ENCODE peak calls at places on chromosomes 16 and 17, in nine cellular contexts. One of them, this sample, is unnamed.

GRCh38 chr17:3012926-3013581 is 50.4 kb downstream of the OR1D5 start:
- DNase-seq in AG10803: peak
- DNase-seq in mesothelial cell of epicardium: peak
- DNase-seq in stimulated activated CD8-positive, alpha-beta memory T cell treated with anti-CD3 and anti-CD28 coated beads, Interleukin-7, amount 100 ng/mL, for 24 hours: peak
- DNase-seq in DMS 273 treated with DMSO at 0.1 percent for 48 hours: no peak
- DNase-seq in HT1080: peak
- DNase-seq in activated naive CD4-positive, alpha-beta T cell treated with anti-CD3 and anti-CD28 coated beads, Interleukin-2, amount 10 ng/mL, durations not matched to agents 7 days and 5 days: peak
- DNase-seq in iPS-NIHi11: peak
- DNase-seq in HuH-7.5: peak
- DNase-seq in this sample: no peak

GRCh38 chr17:78366109-78366848 is 6.4 kb upstream of the SOCS3 start:
- DNase-seq in AG10803: no peak
- DNase-seq in HT1080: no peak
- DNase-seq in iPS-NIHi11: no peak
- DNase-seq in HuH-7.5: no peak
- DNase-seq in DMS 273 treated with DMSO at 0.1 percent for 48 hours: no peak
- DNase-seq in activated naive CD4-positive, alpha-beta T cell treated with anti-CD3 and anti-CD28 coated beads, Interleukin-2, amount 10 ng/mL, durations not matched to agents 7 days and 5 days: no peak
- DNase-seq in mesothelial cell of epicardium: no peak
- DNase-seq in stimulated activated CD8-positive, alpha-beta memory T cell treated with anti-CD3 and anti-CD28 coated beads, Interleukin-7, amount 100 ng/mL, for 24 hours: no peak
- DNase-seq in this sample: no peak

GRCh38 chr17:62637809-62638208 is 10.3 kb downstream of the MRC2 start:
- DNase-seq in HT1080: no peak
- DNase-seq in iPS-NIHi11: no peak
- DNase-seq in activated naive CD4-positive, alpha-beta T cell treated with anti-CD3 and anti-CD28 coated beads, Interleukin-2, amount 10 ng/mL, durations not matched to agents 7 days and 5 days: no peak
- DNase-seq in stimulated activated CD8-positive, alpha-beta memory T cell treated with anti-CD3 and anti-CD28 coated beads, Interleukin-7, amount 100 ng/mL, for 24 hours: no peak
- DNase-seq in mesothelial cell of epicardium: no peak
- DNase-seq in AG10803: no peak
- DNase-seq in HuH-7.5: no peak
- DNase-seq in DMS 273 treated with DMSO at 0.1 percent for 48 hours: no peak
- DNase-seq in this sample: no peak

GRCh38 chr17:64185101-64185500 is 55.2 kb upstream of the ERN1 start:
- DNase-seq in AG10803: no peak
- DNase-seq in activated naive CD4-positive, alpha-beta T cell treated with anti-CD3 and anti-CD28 coated beads, Interleukin-2, amount 10 ng/mL, durations not matched to agents 7 days and 5 days: no peak
- DNase-seq in HuH-7.5: no peak
- DNase-seq in stimulated activated CD8-positive, alpha-beta memory T cell treated with anti-CD3 and anti-CD28 coated beads, Interleukin-7, amount 100 ng/mL, for 24 hours: no peak
- DNase-seq in DMS 273 treated with DMSO at 0.1 percent for 48 hours: no peak
- DNase-seq in HT1080: no peak
- DNase-seq in iPS-NIHi11: no peak
- DNase-seq in mesothelial cell of epicardium: no peak
- DNase-seq in this sample: no peak

GRCh38 chr17:75081611-75082540 is 5.9 kb upstream of the SLC16A5 start:
- DNase-seq in HT1080: no peak
- DNase-seq in AG10803: no peak
- DNase-seq in iPS-NIHi11: no peak
- DNase-seq in HuH-7.5: no peak
- DNase-seq in mesothelial cell of epicardium: no peak
- DNase-seq in activated naive CD4-positive, alpha-beta T cell treated with anti-CD3 and anti-CD28 coated beads, Interleukin-2, amount 10 ng/mL, durations not matched to agents 7 days and 5 days: no peak
- DNase-seq in DMS 273 treated with DMSO at 0.1 percent for 48 hours: no peak
- DNase-seq in stimulated activated CD8-positive, alpha-beta memory T cell treated with anti-CD3 and anti-CD28 coated beads, Interleukin-7, amount 100 ng/mL, for 24 hours: no peak
- DNase-seq in this sample: no peak

GRCh38 chr16:9447195-9447551 is 355.7 kb downstream of the HAPSTR1 start:
- DNase-seq in AG10803: no peak
- DNase-seq in HT1080: no peak
- DNase-seq in HuH-7.5: no peak
- DNase-seq in mesothelial cell of epicardium: no peak
- DNase-seq in stimulated activated CD8-positive, alpha-beta memory T cell treated with anti-CD3 and anti-CD28 coated beads, Interleukin-7, amount 100 ng/mL, for 24 hours: no peak
- DNase-seq in activated naive CD4-positive, alpha-beta T cell treated with anti-CD3 and anti-CD28 coated beads, Interleukin-2, amount 10 ng/mL, durations not matched to agents 7 days and 5 days: no peak
- DNase-seq in DMS 273 treated with DMSO at 0.1 percent for 48 hours: no peak
- DNase-seq in iPS-NIHi11: no peak
- DNase-seq in this sample: no peak

GRCh38 chr17:33057564-33057963 is 65.9 kb downstream of the SPACA3 start:
- DNase-seq in HuH-7.5: no peak
- DNase-seq in AG10803: no peak
- DNase-seq in HT1080: peak
- DNase-seq in DMS 273 treated with DMSO at 0.1 percent for 48 hours: no peak
- DNase-seq in iPS-NIHi11: no peak
- DNase-seq in activated naive CD4-positive, alpha-beta T cell treated with anti-CD3 and anti-CD28 coated beads, Interleukin-2, amount 10 ng/mL, durations not matched to agents 7 days and 5 days: no peak
- DNase-seq in mesothelial cell of epicardium: no peak
- DNase-seq in stimulated activated CD8-positive, alpha-beta memory T cell treated with anti-CD3 and anti-CD28 coated beads, Interleukin-7, amount 100 ng/mL, for 24 hours: no peak
- DNase-seq in this sample: no peak

GRCh38 chr17:82215095-82215971 is 2.7 kb upstream of the CCDC57 start:
- DNase-seq in activated naive CD4-positive, alpha-beta T cell treated with anti-CD3 and anti-CD28 coated beads, Interleukin-2, amount 10 ng/mL, durations not matched to agents 7 days and 5 days: no peak
- DNase-seq in stimulated activated CD8-positive, alpha-beta memory T cell treated with anti-CD3 and anti-CD28 coated beads, Interleukin-7, amount 100 ng/mL, for 24 hours: no peak
- DNase-seq in DMS 273 treated with DMSO at 0.1 percent for 48 hours: no peak
- DNase-seq in mesothelial cell of epicardium: no peak
- DNase-seq in HuH-7.5: no peak
- DNase-seq in HT1080: no peak
- DNase-seq in iPS-NIHi11: peak
- DNase-seq in AG10803: peak
- DNase-seq in this sample: no peak

GRCh38 chr17:81436294-81436849 is 41.1 kb downstream of the BAHCC1 start:
- DNase-seq in stimulated activated CD8-positive, alpha-beta memory T cell treated with anti-CD3 and anti-CD28 coated beads, Interleukin-7, amount 100 ng/mL, for 24 hours: no peak
- DNase-seq in mesothelial cell of epicardium: no peak
- DNase-seq in HT1080: no peak
- DNase-seq in HuH-7.5: no peak
- DNase-seq in DMS 273 treated with DMSO at 0.1 percent for 48 hours: peak
- DNase-seq in activated naive CD4-positive, alpha-beta T cell treated with anti-CD3 and anti-CD28 coated beads, Interleukin-2, amount 10 ng/mL, durations not matched to agents 7 days and 5 days: no peak
- DNase-seq in AG10803: peak
- DNase-seq in iPS-NIHi11: no peak
- DNase-seq in this sample: no peak

GRCh38 chr16:9546438-9546786 is 455.0 kb downstream of the HAPSTR1 start:
- DNase-seq in HT1080: no peak
- DNase-seq in AG10803: no peak
- DNase-seq in DMS 273 treated with DMSO at 0.1 percent for 48 hours: no peak
- DNase-seq in activated naive CD4-positive, alpha-beta T cell treated with anti-CD3 and anti-CD28 coated beads, Interleukin-2, amount 10 ng/mL, durations not matched to agents 7 days and 5 days: no peak
- DNase-seq in iPS-NIHi11: no peak
- DNase-seq in HuH-7.5: no peak
- DNase-seq in mesothelial cell of epicardium: no peak
- DNase-seq in stimulated activated CD8-positive, alpha-beta memory T cell treated with anti-CD3 and anti-CD28 coated beads, Interleukin-7, amount 100 ng/mL, for 24 hours: no peak
- DNase-seq in this sample: no peak

GRCh38 chr16:4776141-4776705 is 9.3 kb upstream of the ZNF500 start:
- DNase-seq in activated naive CD4-positive, alpha-beta T cell treated with anti-CD3 and anti-CD28 coated beads, Interleukin-2, amount 10 ng/mL, durations not matched to agents 7 days and 5 days: no peak
- DNase-seq in iPS-NIHi11: no peak
- DNase-seq in stimulated activated CD8-positive, alpha-beta memory T cell treated with anti-CD3 and anti-CD28 coated beads, Interleukin-7, amount 100 ng/mL, for 24 hours: no peak
- DNase-seq in DMS 273 treated with DMSO at 0.1 percent for 48 hours: no peak
- DNase-seq in AG10803: no peak
- DNase-seq in mesothelial cell of epicardium: no peak
- DNase-seq in HuH-7.5: no peak
- DNase-seq in HT1080: no peak
- DNase-seq in this sample: no peak

GRCh38 chr17:9307313-9307998 is 268.2 kb downstream of the STX8 start:
- DNase-seq in HuH-7.5: no peak
- DNase-seq in DMS 273 treated with DMSO at 0.1 percent for 48 hours: no peak
- DNase-seq in HT1080: peak
- DNase-seq in mesothelial cell of epicardium: no peak
- DNase-seq in stimulated activated CD8-positive, alpha-beta memory T cell treated with anti-CD3 and anti-CD28 coated beads, Interleukin-7, amount 100 ng/mL, for 24 hours: no peak
- DNase-seq in iPS-NIHi11: no peak
- DNase-seq in AG10803: peak
- DNase-seq in activated naive CD4-positive, alpha-beta T cell treated with anti-CD3 and anti-CD28 coated beads, Interleukin-2, amount 10 ng/mL, durations not matched to agents 7 days and 5 days: no peak
- DNase-seq in this sample: no peak

GRCh38 chr17:14510136-14510535 is 209.3 kb downstream of the HS3ST3B1 start:
- DNase-seq in AG10803: peak
- DNase-seq in iPS-NIHi11: no peak
- DNase-seq in mesothelial cell of epicardium: no peak
- DNase-seq in activated naive CD4-positive, alpha-beta T cell treated with anti-CD3 and anti-CD28 coated beads, Interleukin-2, amount 10 ng/mL, durations not matched to agents 7 days and 5 days: no peak
- DNase-seq in DMS 273 treated with DMSO at 0.1 percent for 48 hours: no peak
- DNase-seq in HuH-7.5: no peak
- DNase-seq in HT1080: no peak
- DNase-seq in stimulated activated CD8-positive, alpha-beta memory T cell treated with anti-CD3 and anti-CD28 coated beads, Interleukin-7, amount 100 ng/mL, for 24 hours: no peak
- DNase-seq in this sample: no peak

GRCh38 chr16:77657016-77657415 is 65.3 kb upstream of the NUDT7 start:
- DNase-seq in activated naive CD4-positive, alpha-beta T cell treated with anti-CD3 and anti-CD28 coated beads, Interleukin-2, amount 10 ng/mL, durations not matched to agents 7 days and 5 days: no peak
- DNase-seq in stimulated activated CD8-positive, alpha-beta memory T cell treated with anti-CD3 and anti-CD28 coated beads, Interleukin-7, amount 100 ng/mL, for 24 hours: no peak
- DNase-seq in HT1080: peak
- DNase-seq in AG10803: peak
- DNase-seq in mesothelial cell of epicardium: no peak
- DNase-seq in DMS 273 treated with DMSO at 0.1 percent for 48 hours: no peak
- DNase-seq in HuH-7.5: peak
- DNase-seq in iPS-NIHi11: peak
- DNase-seq in this sample: no peak

GRCh38 chr17:62100050-62100449 is 35.0 kb upstream of the MED13 start:
- DNase-seq in DMS 273 treated with DMSO at 0.1 percent for 48 hours: no peak
- DNase-seq in HT1080: no peak
- DNase-seq in iPS-NIHi11: no peak
- DNase-seq in stimulated activated CD8-positive, alpha-beta memory T cell treated with anti-CD3 and anti-CD28 coated beads, Interleukin-7, amount 100 ng/mL, for 24 hours: no peak
- DNase-seq in AG10803: no peak
- DNase-seq in mesothelial cell of epicardium: no peak
- DNase-seq in activated naive CD4-positive, alpha-beta T cell treated with anti-CD3 and anti-CD28 coated beads, Interleukin-2, amount 10 ng/mL, durations not matched to agents 7 days and 5 days: no peak
- DNase-seq in HuH-7.5: no peak
- DNase-seq in this sample: no peak

GRCh38 chr16:17358350-17358749 is 112.4 kb downstream of the XYLT1 start:
- DNase-seq in HuH-7.5: no peak
- DNase-seq in activated naive CD4-positive, alpha-beta T cell treated with anti-CD3 and anti-CD28 coated beads, Interleukin-2, amount 10 ng/mL, durations not matched to agents 7 days and 5 days: no peak
- DNase-seq in HT1080: no peak
- DNase-seq in DMS 273 treated with DMSO at 0.1 percent for 48 hours: no peak
- DNase-seq in mesothelial cell of epicardium: no peak
- DNase-seq in AG10803: no peak
- DNase-seq in stimulated activated CD8-positive, alpha-beta memory T cell treated with anti-CD3 and anti-CD28 coated beads, Interleukin-7, amount 100 ng/mL, for 24 hours: no peak
- DNase-seq in iPS-NIHi11: no peak
- DNase-seq in this sample: no peak

GRCh38 chr16:25367773-25368172 is 110.1 kb upstream of the ZKSCAN2 start:
- DNase-seq in HT1080: no peak
- DNase-seq in DMS 273 treated with DMSO at 0.1 percent for 48 hours: no peak
- DNase-seq in HuH-7.5: no peak
- DNase-seq in AG10803: no peak
- DNase-seq in activated naive CD4-positive, alpha-beta T cell treated with anti-CD3 and anti-CD28 coated beads, Interleukin-2, amount 10 ng/mL, durations not matched to agents 7 days and 5 days: no peak
- DNase-seq in mesothelial cell of epicardium: no peak
- DNase-seq in stimulated activated CD8-positive, alpha-beta memory T cell treated with anti-CD3 and anti-CD28 coated beads, Interleukin-7, amount 100 ng/mL, for 24 hours: no peak
- DNase-seq in iPS-NIHi11: no peak
- DNase-seq in this sample: no peak

GRCh38 chr17:31530391-31530990 is 139.0 kb downstream of the RAB11FIP4 start:
- DNase-seq in DMS 273 treated with DMSO at 0.1 percent for 48 hours: no peak
- DNase-seq in iPS-NIHi11: no peak
- DNase-seq in HuH-7.5: no peak
- DNase-seq in AG10803: no peak
- DNase-seq in HT1080: no peak
- DNase-seq in activated naive CD4-positive, alpha-beta T cell treated with anti-CD3 and anti-CD28 coated beads, Interleukin-2, amount 10 ng/mL, durations not matched to agents 7 days and 5 days: no peak
- DNase-seq in mesothelial cell of epicardium: no peak
- DNase-seq in stimulated activated CD8-positive, alpha-beta memory T cell treated with anti-CD3 and anti-CD28 coated beads, Interleukin-7, amount 100 ng/mL, for 24 hours: no peak
- DNase-seq in this sample: no peak

GRCh38 chr17:76376318-76377133 is 7.9 kb upstream of the SPHK1 start:
- DNase-seq in AG10803: no peak
- DNase-seq in HuH-7.5: peak
- DNase-seq in iPS-NIHi11: no peak
- DNase-seq in stimulated activated CD8-positive, alpha-beta memory T cell treated with anti-CD3 and anti-CD28 coated beads, Interleukin-7, amount 100 ng/mL, for 24 hours: no peak
- DNase-seq in HT1080: no peak
- DNase-seq in activated naive CD4-positive, alpha-beta T cell treated with anti-CD3 and anti-CD28 coated beads, Interleukin-2, amount 10 ng/mL, durations not matched to agents 7 days and 5 days: no peak
- DNase-seq in mesothelial cell of epicardium: no peak
- DNase-seq in DMS 273 treated with DMSO at 0.1 percent for 48 hours: no peak
- DNase-seq in this sample: no peak

GRCh38 chr16:47503936-47504335 is 42.8 kb downstream of the PHKB start:
- DNase-seq in mesothelial cell of epicardium: no peak
- DNase-seq in activated naive CD4-positive, alpha-beta T cell treated with anti-CD3 and anti-CD28 coated beads, Interleukin-2, amount 10 ng/mL, durations not matched to agents 7 days and 5 days: no peak
- DNase-seq in stimulated activated CD8-positive, alpha-beta memory T cell treated with anti-CD3 and anti-CD28 coated beads, Interleukin-7, amount 100 ng/mL, for 24 hours: no peak
- DNase-seq in HuH-7.5: no peak
- DNase-seq in HT1080: peak
- DNase-seq in iPS-NIHi11: no peak
- DNase-seq in DMS 273 treated with DMSO at 0.1 percent for 48 hours: no peak
- DNase-seq in AG10803: no peak
- DNase-seq in this sample: no peak

GRCh38 chr17:10579270-10579669 is 29.8 kb upstream of the MYH2 start:
- DNase-seq in iPS-NIHi11: no peak
- DNase-seq in AG10803: peak
- DNase-seq in HuH-7.5: no peak
- DNase-seq in DMS 273 treated with DMSO at 0.1 percent for 48 hours: no peak
- DNase-seq in stimulated activated CD8-positive, alpha-beta memory T cell treated with anti-CD3 and anti-CD28 coated beads, Interleukin-7, amount 100 ng/mL, for 24 hours: no peak
- DNase-seq in activated naive CD4-positive, alpha-beta T cell treated with anti-CD3 and anti-CD28 coated beads, Interleukin-2, amount 10 ng/mL, durations not matched to agents 7 days and 5 days: no peak
- DNase-seq in HT1080: no peak
- DNase-seq in mesothelial cell of epicardium: no peak
- DNase-seq in this sample: no peak

GRCh38 chr17:74134991-74135390 is 68.5 kb upstream of the RPL38 start:
- DNase-seq in mesothelial cell of epicardium: no peak
- DNase-seq in DMS 273 treated with DMSO at 0.1 percent for 48 hours: no peak
- DNase-seq in activated naive CD4-positive, alpha-beta T cell treated with anti-CD3 and anti-CD28 coated beads, Interleukin-2, amount 10 ng/mL, durations not matched to agents 7 days and 5 days: no peak
- DNase-seq in iPS-NIHi11: no peak
- DNase-seq in HT1080: no peak
- DNase-seq in HuH-7.5: no peak
- DNase-seq in stimulated activated CD8-positive, alpha-beta memory T cell treated with anti-CD3 and anti-CD28 coated beads, Interleukin-7, amount 100 ng/mL, for 24 hours: no peak
- DNase-seq in AG10803: no peak
- DNase-seq in this sample: no peak

GRCh38 chr17:67658265-67658664 is 59.5 kb upstream of the NOL11 start:
- DNase-seq in DMS 273 treated with DMSO at 0.1 percent for 48 hours: no peak
- DNase-seq in mesothelial cell of epicardium: no peak
- DNase-seq in iPS-NIHi11: no peak
- DNase-seq in activated naive CD4-positive, alpha-beta T cell treated with anti-CD3 and anti-CD28 coated beads, Interleukin-2, amount 10 ng/mL, durations not matched to agents 7 days and 5 days: no peak
- DNase-seq in HuH-7.5: no peak
- DNase-seq in HT1080: no peak
- DNase-seq in stimulated activated CD8-positive, alpha-beta memory T cell treated with anti-CD3 and anti-CD28 coated beads, Interleukin-7, amount 100 ng/mL, for 24 hours: no peak
- DNase-seq in AG10803: no peak
- DNase-seq in this sample: no peak

GRCh38 chr17:60597297-60597696 is 2.7 kb upstream of the PPM1D start:
- DNase-seq in AG10803: no peak
- DNase-seq in HT1080: no peak
- DNase-seq in iPS-NIHi11: no peak
- DNase-seq in stimulated activated CD8-positive, alpha-beta memory T cell treated with anti-CD3 and anti-CD28 coated beads, Interleukin-7, amount 100 ng/mL, for 24 hours: no peak
- DNase-seq in HuH-7.5: no peak
- DNase-seq in mesothelial cell of epicardium: no peak
- DNase-seq in DMS 273 treated with DMSO at 0.1 percent for 48 hours: no peak
- DNase-seq in activated naive CD4-positive, alpha-beta T cell treated with anti-CD3 and anti-CD28 coated beads, Interleukin-2, amount 10 ng/mL, durations not matched to agents 7 days and 5 days: no peak
- DNase-seq in this sample: no peak